ENCODE peak calls at places on chromosomes 12 and 14, in ten cellular contexts. I, P, U, G, O, Y, X, N, F and S are unnamed samples.

GRCh38 chr12:131912526-131913274 is 16.4 kb upstream of the PUS1 start:
- DNase-seq in F (peak; percentile 94), U (no peak), X (peak; percentile 71), N (no peak), P (peak; percentile 81), I (no peak), Y (peak; percentile 90), O (no peak), G (peak; percentile 71), S (no peak)

GRCh38 chr12:121124402-121125109 is 8.1 kb upstream of the P2RX7 start:
- DNase-seq in X (no peak), P (peak; percentile 87), U (peak; percentile 79), N (no peak), F (peak; percentile 87), I (peak; percentile 17), O (no peak), G (peak; percentile 16), Y (peak; percentile 93), S (no peak)

GRCh38 chr12:27334052-27334720 is 1.6 kb downstream of the BMAL2 start:
- DNase-seq in X (no peak), G (no peak), N (peak; percentile 14), F (no peak), P (no peak), Y (no peak), U (no peak), O (no peak), I (no peak), S (no peak)

GRCh38 chr12:43273467-43273866 is 278.5 kb downstream of the ADAMTS20 start:
- DNase-seq in X (no peak), F (no peak), O (no peak), I (no peak), U (no peak), P (no peak), N (no peak), Y (peak; percentile 70), G (no peak), S (no peak)

GRCh38 chr14:45258073-45258472 is 5.1 kb upstream of the MIS18BP1 start:
- DNase-seq in F (no peak), P (no peak), I (no peak), O (no peak), N (no peak), Y (no peak), G (no peak), X (no peak), U (no peak), S (no peak)

GRCh38 chr12:60693019-60693626 is 1097.3 kb downstream of the SLC16A7 start:
- DNase-seq in F (no peak), O (no peak), Y (no peak), U (no peak), G (peak; percentile 48), X (no peak), P (no peak), I (no peak), N (no peak), S (no peak)

GRCh38 chr12:28050606-28051005 is 78.1 kb upstream of the PTHLH start:
- DNase-seq in Y (peak; percentile 33), P (no peak), X (no peak), F (no peak), G (no peak), I (no peak), U (no peak), O (no peak), N (no peak), S (no peak)

GRCh38 chr12:45215419-45216296 is at the start of gene ANO6:
- DNase-seq in I (peak; percentile 61), G (peak; percentile 95), U (peak; percentile 97), Y (peak; percentile 89), N (peak; percentile 79), O (peak; percentile 36), P (peak; percentile 59), X (peak; percentile 85), F (peak; percentile 88), S (peak; percentile 90)

GRCh38 chr12:68350753-68351152 is 18.6 kb upstream of the MDM1 start:
- DNase-seq in Y (peak; percentile 75), G (peak; percentile 68), F (no peak), X (no peak), O (no peak), U (no peak), P (no peak), I (no peak), N (no peak), S (no peak)

GRCh38 chr14:105286759-105287144 is 14.0 kb downstream of the BRF1 start:
- DNase-seq in I (no peak), G (no peak), U (no peak), O (no peak), P (no peak), Y (no peak), F (no peak), N (no peak), X (no peak), S (no peak)

GRCh38 chr12:117380083-117380482 is 18.7 kb upstream of the NOS1 start:
- DNase-seq in U (no peak), P (no peak), O (no peak), N (no peak), X (no peak), G (no peak), F (no peak), I (no peak), Y (no peak), S (no peak)

GRCh38 chr14:58969951-58970751 is 218.3 kb upstream of the DAAM1 start:
- DNase-seq in N (no peak), I (no peak), X (no peak), P (no peak), G (no peak), F (no peak), Y (peak; percentile 72), U (peak; percentile 79), O (no peak), S (no peak)

GRCh38 chr14:105475269-105475915 is 771 bp downstream of the CRIP2 start:
- DNase-seq in I (no peak), U (peak; percentile 69), O (no peak), P (no peak), Y (peak; percentile 60), N (no peak), G (no peak), F (no peak), X (peak; percentile 72), S (peak; percentile 28)

GRCh38 chr14:59631237-59631636 is 54.6 kb upstream of the CCDC175 start:
- DNase-seq in O (no peak), F (no peak), X (no peak), G (no peak), I (no peak), P (no peak), N (peak; percentile 6), U (peak; percentile 78), Y (no peak), S (peak; percentile 40)

GRCh38 chr14:28742171-28742846 is 24.3 kb upstream of the FOXG1 start:
- DNase-seq in Y (peak; percentile 51), N (no peak), I (no peak), X (no peak), P (no peak), G (no peak), U (no peak), O (no peak), F (no peak), S (no peak)

GRCh38 chr14:40164083-40164482 is 731.9 kb upstream of the FBXO33 start:
- DNase-seq in X (no peak), Y (peak; percentile 69), I (no peak), N (no peak), G (no peak), F (no peak), U (no peak), P (peak; percentile 88), O (no peak), S (no peak)

GRCh38 chr12:6333029-6333428 is 8.8 kb downstream of the TNFRSF1A start:
- DNase-seq in O (no peak), I (no peak), G (no peak), F (no peak), N (no peak), Y (no peak), P (no peak), X (no peak), U (no peak), S (no peak)

GRCh38 chr12:82730832-82731497 is 44.3 kb downstream of the TMTC2 start:
- DNase-seq in F (no peak), Y (peak; percentile 92), I (no peak), G (peak; percentile 13), N (no peak), X (no peak), P (no peak), O (no peak), U (no peak), S (no peak)

GRCh38 chr12:1429980-1430379 is 164.4 kb downstream of the FBXL14 start:
- DNase-seq in G (peak; percentile 67), O (no peak), U (no peak), N (no peak), I (no peak), F (no peak), Y (peak; percentile 77), P (no peak), X (no peak), S (no peak)

GRCh38 chr12:62530596-62530995 is 64.0 kb downstream of the MON2 start:
- DNase-seq in Y (peak; percentile 68), G (peak; percentile 81), P (no peak), N (no peak), I (no peak), F (no peak), O (no peak), U (no peak), X (no peak), S (no peak)

GRCh38 chr12:49776858-49777257 is 35.5 kb downstream of the TMBIM6 start:
- DNase-seq in N (no peak), I (no peak), G (no peak), O (no peak), F (no peak), X (no peak), Y (no peak), P (no peak), U (peak; percentile 69), S (no peak)

GRCh38 chr12:78888583-78888982 is 24.0 kb downstream of the SYT1 start:
- DNase-seq in G (no peak), F (no peak), X (no peak), O (no peak), U (no peak), P (no peak), I (no peak), Y (peak; percentile 59), N (peak; percentile 22), S (no peak)

GRCh38 chr14:77122555-77123125 is 19.0 kb downstream of the ZDHHC22 start:
- DNase-seq in Y (no peak), G (no peak), U (peak; percentile 33), X (no peak), N (no peak), O (no peak), P (no peak), F (no peak), I (no peak), S (no peak)

GRCh38 chr12:12384601-12385321 is 27.9 kb downstream of the BORCS5 start:
- DNase-seq in Y (peak; percentile 32), I (no peak), X (no peak), N (no peak), U (peak; percentile 79), O (no peak), F (no peak), G (no peak), P (no peak), S (no peak)

GRCh38 chr12:93572712-93573551 is 457 bp downstream of the SOCS2 start:
- DNase-seq in U (peak; percentile 89), O (no peak), Y (peak; percentile 56), F (no peak), X (peak; percentile 32), N (no peak), P (no peak), G (peak; percentile 70), I (no peak), S (peak; percentile 47)

GRCh38 chr14:59583755-59584154 is 7.1 kb upstream of the CCDC175 start:
- DNase-seq in I (no peak), O (no peak), G (peak; percentile 35), U (peak; percentile 57), Y (peak; percentile 68), N (no peak), F (no peak), P (peak; percentile 74), X (no peak), S (no peak)